ENCODE peak calls at places on chromosomes 2 and 18, in four cellular contexts. One of them, this sample, is unnamed.
A peak's percentile ranks its signal among the peaks of the same experiment; 100 is the strongest.

GRCh38 chr2:40439473-40439872 is 12.4 kb downstream of the SLC8A1 start:
- DNase-seq in neuronal stem cell: no peak
- DNase-seq in NB4: no peak
- DNase-seq in endothelial cell: no peak
- DNase-seq in this sample: no peak

GRCh38 chr2:10863047-10863446 is 48.7 kb upstream of the KCNF1 start:
- DNase-seq in neuronal stem cell: no peak
- DNase-seq in NB4: no peak
- DNase-seq in endothelial cell: no peak
- DNase-seq in this sample: no peak

GRCh38 chr18:68723539-68723938 is 8.6 kb upstream of the TMX3 start:
- DNase-seq in neuronal stem cell: no peak
- DNase-seq in NB4: no peak
- DNase-seq in endothelial cell: no peak
- DNase-seq in this sample: no peak

GRCh38 chr2:42363413-42363812 is 2.4 kb upstream of the COX7A2L start:
- DNase-seq in neuronal stem cell: no peak
- DNase-seq in NB4: no peak
- DNase-seq in endothelial cell: no peak
- DNase-seq in this sample: no peak

GRCh38 chr18:9181275-9181674 is 44.7 kb downstream of the ANKRD12 start:
- DNase-seq in neuronal stem cell: no peak
- DNase-seq in NB4: no peak
- DNase-seq in endothelial cell: no peak
- DNase-seq in this sample: no peak

GRCh38 chr2:128329607-128330006 is 10.9 kb upstream of the HS6ST1 start:
- DNase-seq in neuronal stem cell: no peak
- DNase-seq in NB4: no peak
- DNase-seq in endothelial cell: no peak
- DNase-seq in this sample: no peak

GRCh38 chr2:235709124-235709813 is 215.4 kb downstream of the AGAP1 start:
- DNase-seq in neuronal stem cell: no peak
- DNase-seq in NB4: no peak
- DNase-seq in endothelial cell: no peak
- DNase-seq in this sample: no peak

GRCh38 chr2:127625146-127625943 is 20.6 kb upstream of the GPR17 start:
- DNase-seq in neuronal stem cell: no peak
- DNase-seq in NB4: no peak
- DNase-seq in endothelial cell: no peak
- DNase-seq in this sample: no peak

GRCh38 chr2:12619975-12620374 is 96.8 kb upstream of the TRIB2 start:
- DNase-seq in neuronal stem cell: no peak
- DNase-seq in NB4: peak; percentile 20
- DNase-seq in endothelial cell: no peak
- DNase-seq in this sample: no peak

GRCh38 chr2:19695706-19696105 is 206.1 kb downstream of the TTC32 start:
- DNase-seq in neuronal stem cell: no peak
- DNase-seq in NB4: no peak
- DNase-seq in endothelial cell: no peak
- DNase-seq in this sample: no peak

GRCh38 chr2:40820319-40820718 is 368.4 kb upstream of the SLC8A1 start:
- DNase-seq in neuronal stem cell: no peak
- DNase-seq in NB4: no peak
- DNase-seq in endothelial cell: no peak
- DNase-seq in this sample: no peak

GRCh38 chr2:95526360-95527341 is 42.1 kb upstream of the TRIM43B start:
- DNase-seq in neuronal stem cell: no peak
- DNase-seq in NB4: no peak
- DNase-seq in endothelial cell: peak; percentile 68
- DNase-seq in this sample: no peak

GRCh38 chr2:38665854-38666577 is at the start of gene GALM:
- DNase-seq in neuronal stem cell: peak; percentile 86
- DNase-seq in NB4: peak; percentile 97
- DNase-seq in endothelial cell: peak; percentile 75
- DNase-seq in this sample: peak; percentile 93

GRCh38 chr18:48222118-48222517 is 187.1 kb downstream of the ZBTB7C start:
- DNase-seq in neuronal stem cell: no peak
- DNase-seq in NB4: peak; percentile 68
- DNase-seq in endothelial cell: no peak
- DNase-seq in this sample: no peak

GRCh38 chr2:162072976-162073775 is 839 bp downstream of the DPP4 start:
- DNase-seq in neuronal stem cell: no peak
- DNase-seq in NB4: no peak
- DNase-seq in endothelial cell: no peak
- DNase-seq in this sample: peak; percentile 19

GRCh38 chr2:152471499-152471898 is 136.5 kb downstream of the FMNL2 start:
- DNase-seq in neuronal stem cell: no peak
- DNase-seq in NB4: no peak
- DNase-seq in endothelial cell: no peak
- DNase-seq in this sample: no peak

GRCh38 chr2:143081616-143082015 is 47.6 kb upstream of the ARHGAP15 start:
- DNase-seq in neuronal stem cell: no peak
- DNase-seq in NB4: no peak
- DNase-seq in endothelial cell: no peak
- DNase-seq in this sample: no peak

GRCh38 chr2:218149865-218150264 is 16.9 kb downstream of the CXCR1 start:
- DNase-seq in neuronal stem cell: no peak
- DNase-seq in NB4: peak; percentile 37
- DNase-seq in endothelial cell: no peak
- DNase-seq in this sample: no peak

GRCh38 chr2:42288811-42289210 is 72.2 kb downstream of the COX7A2L start:
- DNase-seq in neuronal stem cell: no peak
- DNase-seq in NB4: no peak
- DNase-seq in endothelial cell: no peak
- DNase-seq in this sample: no peak

GRCh38 chr2:63743170-63743975 is 98.3 kb upstream of the UGP2 start:
- DNase-seq in neuronal stem cell: no peak
- DNase-seq in NB4: no peak
- DNase-seq in endothelial cell: no peak
- DNase-seq in this sample: no peak

This sample was measured in neural progenitor cell.